ENCODE peak calls at places on chromosomes 5 and 9, in eight cellular contexts. One of them, this sample, is unnamed.

GRCh38 chr9:131407717-131408195 is 13.9 kb downstream of the PRRC2B start:
- DNase-seq in T-helper 1 cell: peak
- DNase-seq in activated CD8-positive, alpha-beta memory T cell treated with anti-CD3 and anti-CD28 coated beads, Interleukin-2, amount 10 ng/mL, durations not matched to agents 7 days and 5 days: peak
- DNase-seq in GM12865: no peak
- DNase-seq in glutamatergic neuron: no peak
- DNase-seq in nephron progenitor cell: no peak
- DNase-seq in GM03348: peak
- DNase-seq in AG08395: peak
- DNase-seq in this sample: no peak

GRCh38 chr9:36327903-36328302 is 69.7 kb upstream of the GNE start:
- DNase-seq in GM03348: peak
- DNase-seq in activated CD8-positive, alpha-beta memory T cell treated with anti-CD3 and anti-CD28 coated beads, Interleukin-2, amount 10 ng/mL, durations not matched to agents 7 days and 5 days: no peak
- DNase-seq in glutamatergic neuron: no peak
- DNase-seq in GM12865: no peak
- DNase-seq in nephron progenitor cell: no peak
- DNase-seq in AG08395: peak
- DNase-seq in T-helper 1 cell: no peak
- DNase-seq in this sample: no peak

GRCh38 chr5:107549567-107549966 is 121.2 kb downstream of the EFNA5 start:
- DNase-seq in nephron progenitor cell: no peak
- DNase-seq in activated CD8-positive, alpha-beta memory T cell treated with anti-CD3 and anti-CD28 coated beads, Interleukin-2, amount 10 ng/mL, durations not matched to agents 7 days and 5 days: no peak
- DNase-seq in glutamatergic neuron: no peak
- DNase-seq in GM03348: no peak
- DNase-seq in T-helper 1 cell: no peak
- DNase-seq in GM12865: no peak
- DNase-seq in AG08395: no peak
- DNase-seq in this sample: no peak

GRCh38 chr9:27368317-27368985 is 71.5 kb upstream of the EQTN start:
- DNase-seq in activated CD8-positive, alpha-beta memory T cell treated with anti-CD3 and anti-CD28 coated beads, Interleukin-2, amount 10 ng/mL, durations not matched to agents 7 days and 5 days: no peak
- DNase-seq in T-helper 1 cell: no peak
- DNase-seq in glutamatergic neuron: no peak
- DNase-seq in GM03348: peak
- DNase-seq in AG08395: peak
- DNase-seq in nephron progenitor cell: no peak
- DNase-seq in GM12865: no peak
- DNase-seq in this sample: no peak

GRCh38 chr5:150175536-150175935 is 9.0 kb downstream of the CDX1 start:
- DNase-seq in T-helper 1 cell: no peak
- DNase-seq in AG08395: peak
- DNase-seq in activated CD8-positive, alpha-beta memory T cell treated with anti-CD3 and anti-CD28 coated beads, Interleukin-2, amount 10 ng/mL, durations not matched to agents 7 days and 5 days: no peak
- DNase-seq in nephron progenitor cell: peak
- DNase-seq in GM03348: peak
- DNase-seq in GM12865: peak
- DNase-seq in glutamatergic neuron: no peak
- DNase-seq in this sample: no peak

GRCh38 chr5:127313847-127314473 is 23.4 kb downstream of the MEGF10 start:
- DNase-seq in AG08395: peak
- DNase-seq in GM03348: peak
- DNase-seq in activated CD8-positive, alpha-beta memory T cell treated with anti-CD3 and anti-CD28 coated beads, Interleukin-2, amount 10 ng/mL, durations not matched to agents 7 days and 5 days: peak
- DNase-seq in GM12865: peak
- DNase-seq in glutamatergic neuron: peak
- DNase-seq in T-helper 1 cell: peak
- DNase-seq in nephron progenitor cell: peak
- DNase-seq in this sample: peak

GRCh38 chr9:136688274-136689107 is 1.2 kb upstream of the AGPAT2 start:
- DNase-seq in T-helper 1 cell: no peak
- DNase-seq in AG08395: no peak
- DNase-seq in nephron progenitor cell: no peak
- DNase-seq in GM12865: peak
- DNase-seq in activated CD8-positive, alpha-beta memory T cell treated with anti-CD3 and anti-CD28 coated beads, Interleukin-2, amount 10 ng/mL, durations not matched to agents 7 days and 5 days: no peak
- DNase-seq in GM03348: no peak
- DNase-seq in glutamatergic neuron: peak
- DNase-seq in this sample: no peak

GRCh38 chr9:131661954-131662621 is 77.8 kb downstream of the RAPGEF1 start:
- DNase-seq in activated CD8-positive, alpha-beta memory T cell treated with anti-CD3 and anti-CD28 coated beads, Interleukin-2, amount 10 ng/mL, durations not matched to agents 7 days and 5 days: peak
- DNase-seq in GM12865: peak
- DNase-seq in GM03348: no peak
- DNase-seq in glutamatergic neuron: no peak
- DNase-seq in nephron progenitor cell: no peak
- DNase-seq in T-helper 1 cell: peak
- DNase-seq in AG08395: no peak
- DNase-seq in this sample: no peak

GRCh38 chr5:136979131-136979530 is 520.0 kb downstream of the SPOCK1 start:
- DNase-seq in glutamatergic neuron: no peak
- DNase-seq in T-helper 1 cell: no peak
- DNase-seq in AG08395: no peak
- DNase-seq in nephron progenitor cell: no peak
- DNase-seq in GM12865: no peak
- DNase-seq in GM03348: no peak
- DNase-seq in activated CD8-positive, alpha-beta memory T cell treated with anti-CD3 and anti-CD28 coated beads, Interleukin-2, amount 10 ng/mL, durations not matched to agents 7 days and 5 days: no peak
- DNase-seq in this sample: no peak

GRCh38 chr9:124008307-124008854 is 3.2 kb upstream of the LHX2 start:
- DNase-seq in GM03348: no peak
- DNase-seq in GM12865: no peak
- DNase-seq in nephron progenitor cell: peak
- DNase-seq in T-helper 1 cell: no peak
- DNase-seq in activated CD8-positive, alpha-beta memory T cell treated with anti-CD3 and anti-CD28 coated beads, Interleukin-2, amount 10 ng/mL, durations not matched to agents 7 days and 5 days: no peak
- DNase-seq in glutamatergic neuron: peak
- DNase-seq in AG08395: no peak
- DNase-seq in this sample: no peak

GRCh38 chr9:127263664-127264063 is 910 bp upstream of the GARNL3 start:
- DNase-seq in activated CD8-positive, alpha-beta memory T cell treated with anti-CD3 and anti-CD28 coated beads, Interleukin-2, amount 10 ng/mL, durations not matched to agents 7 days and 5 days: no peak
- DNase-seq in GM12865: no peak
- DNase-seq in GM03348: no peak
- DNase-seq in AG08395: no peak
- DNase-seq in glutamatergic neuron: no peak
- DNase-seq in T-helper 1 cell: no peak
- DNase-seq in nephron progenitor cell: no peak
- DNase-seq in this sample: no peak

GRCh38 chr9:93630806-93631411 is 54.5 kb downstream of the PHF2 start:
- DNase-seq in glutamatergic neuron: no peak
- DNase-seq in AG08395: no peak
- DNase-seq in GM12865: no peak
- DNase-seq in nephron progenitor cell: no peak
- DNase-seq in activated CD8-positive, alpha-beta memory T cell treated with anti-CD3 and anti-CD28 coated beads, Interleukin-2, amount 10 ng/mL, durations not matched to agents 7 days and 5 days: peak
- DNase-seq in GM03348: peak
- DNase-seq in T-helper 1 cell: no peak
- DNase-seq in this sample: no peak

GRCh38 chr9:34590376-34591090 is 1.0 kb upstream of the CNTFR start:
- DNase-seq in glutamatergic neuron: no peak
- DNase-seq in nephron progenitor cell: peak
- DNase-seq in AG08395: no peak
- DNase-seq in T-helper 1 cell: no peak
- DNase-seq in activated CD8-positive, alpha-beta memory T cell treated with anti-CD3 and anti-CD28 coated beads, Interleukin-2, amount 10 ng/mL, durations not matched to agents 7 days and 5 days: no peak
- DNase-seq in GM03348: peak
- DNase-seq in GM12865: no peak
- DNase-seq in this sample: peak

GRCh38 chr9:71269859-71270258 is 148.4 kb upstream of the TRPM3 start:
- DNase-seq in T-helper 1 cell: no peak
- DNase-seq in AG08395: no peak
- DNase-seq in activated CD8-positive, alpha-beta memory T cell treated with anti-CD3 and anti-CD28 coated beads, Interleukin-2, amount 10 ng/mL, durations not matched to agents 7 days and 5 days: no peak
- DNase-seq in nephron progenitor cell: no peak
- DNase-seq in GM03348: no peak
- DNase-seq in GM12865: no peak
- DNase-seq in glutamatergic neuron: no peak
- DNase-seq in this sample: no peak

GRCh38 chr9:113509463-113509862 is 45.9 kb downstream of the RGS3 start:
- DNase-seq in activated CD8-positive, alpha-beta memory T cell treated with anti-CD3 and anti-CD28 coated beads, Interleukin-2, amount 10 ng/mL, durations not matched to agents 7 days and 5 days: no peak
- DNase-seq in T-helper 1 cell: no peak
- DNase-seq in GM12865: no peak
- DNase-seq in GM03348: peak
- DNase-seq in glutamatergic neuron: no peak
- DNase-seq in nephron progenitor cell: no peak
- DNase-seq in AG08395: peak
- DNase-seq in this sample: no peak

GRCh38 chr9:134693641-134694367 is 52.2 kb downstream of the COL5A1 start:
- DNase-seq in glutamatergic neuron: peak
- DNase-seq in activated CD8-positive, alpha-beta memory T cell treated with anti-CD3 and anti-CD28 coated beads, Interleukin-2, amount 10 ng/mL, durations not matched to agents 7 days and 5 days: no peak
- DNase-seq in GM12865: no peak
- DNase-seq in GM03348: no peak
- DNase-seq in nephron progenitor cell: no peak
- DNase-seq in T-helper 1 cell: no peak
- DNase-seq in AG08395: no peak
- DNase-seq in this sample: no peak

GRCh38 chr9:34558341-34558740 is 31.2 kb downstream of the CNTFR start:
- DNase-seq in AG08395: no peak
- DNase-seq in nephron progenitor cell: no peak
- DNase-seq in GM12865: no peak
- DNase-seq in glutamatergic neuron: no peak
- DNase-seq in GM03348: no peak
- DNase-seq in activated CD8-positive, alpha-beta memory T cell treated with anti-CD3 and anti-CD28 coated beads, Interleukin-2, amount 10 ng/mL, durations not matched to agents 7 days and 5 days: no peak
- DNase-seq in T-helper 1 cell: no peak
- DNase-seq in this sample: no peak

GRCh38 chr5:175378444-175379028 is 65.4 kb downstream of the DRD1 start:
- DNase-seq in nephron progenitor cell: peak
- DNase-seq in glutamatergic neuron: no peak
- DNase-seq in T-helper 1 cell: no peak
- DNase-seq in AG08395: peak
- DNase-seq in GM12865: no peak
- DNase-seq in GM03348: no peak
- DNase-seq in activated CD8-positive, alpha-beta memory T cell treated with anti-CD3 and anti-CD28 coated beads, Interleukin-2, amount 10 ng/mL, durations not matched to agents 7 days and 5 days: no peak
- DNase-seq in this sample: no peak

GRCh38 chr9:122056484-122056883 is 36.6 kb downstream of the TTLL11 start:
- DNase-seq in GM12865: no peak
- DNase-seq in glutamatergic neuron: no peak
- DNase-seq in T-helper 1 cell: no peak
- DNase-seq in activated CD8-positive, alpha-beta memory T cell treated with anti-CD3 and anti-CD28 coated beads, Interleukin-2, amount 10 ng/mL, durations not matched to agents 7 days and 5 days: no peak
- DNase-seq in nephron progenitor cell: peak
- DNase-seq in AG08395: no peak
- DNase-seq in GM03348: no peak
- DNase-seq in this sample: no peak

GRCh38 chr5:4207456-4207855 is 611.8 kb downstream of the IRX1 start:
- DNase-seq in T-helper 1 cell: no peak
- DNase-seq in AG08395: no peak
- DNase-seq in GM03348: no peak
- DNase-seq in glutamatergic neuron: no peak
- DNase-seq in nephron progenitor cell: no peak
- DNase-seq in GM12865: no peak
- DNase-seq in activated CD8-positive, alpha-beta memory T cell treated with anti-CD3 and anti-CD28 coated beads, Interleukin-2, amount 10 ng/mL, durations not matched to agents 7 days and 5 days: no peak
- DNase-seq in this sample: no peak

GRCh38 chr5:14081791-14082190 is 61.4 kb upstream of the TRIO start:
- DNase-seq in T-helper 1 cell: no peak
- DNase-seq in nephron progenitor cell: no peak
- DNase-seq in glutamatergic neuron: no peak
- DNase-seq in activated CD8-positive, alpha-beta memory T cell treated with anti-CD3 and anti-CD28 coated beads, Interleukin-2, amount 10 ng/mL, durations not matched to agents 7 days and 5 days: no peak
- DNase-seq in GM03348: peak
- DNase-seq in AG08395: no peak
- DNase-seq in GM12865: no peak
- DNase-seq in this sample: no peak

GRCh38 chr5:177458912-177459350 is 12.3 kb downstream of the PRR7 start:
- DNase-seq in T-helper 1 cell: no peak
- DNase-seq in nephron progenitor cell: peak
- DNase-seq in activated CD8-positive, alpha-beta memory T cell treated with anti-CD3 and anti-CD28 coated beads, Interleukin-2, amount 10 ng/mL, durations not matched to agents 7 days and 5 days: no peak
- DNase-seq in glutamatergic neuron: peak
- DNase-seq in GM03348: no peak
- DNase-seq in GM12865: no peak
- DNase-seq in AG08395: no peak
- DNase-seq in this sample: no peak

GRCh38 chr5:142922223-142922952 is 152.2 kb downstream of the ARHGAP26 start:
- DNase-seq in AG08395: peak
- DNase-seq in T-helper 1 cell: peak
- DNase-seq in GM03348: peak
- DNase-seq in activated CD8-positive, alpha-beta memory T cell treated with anti-CD3 and anti-CD28 coated beads, Interleukin-2, amount 10 ng/mL, durations not matched to agents 7 days and 5 days: no peak
- DNase-seq in glutamatergic neuron: no peak
- DNase-seq in GM12865: peak
- DNase-seq in nephron progenitor cell: no peak
- DNase-seq in this sample: peak

GRCh38 chr9:121900163-121900562 is 192.9 kb downstream of the TTLL11 start:
- DNase-seq in glutamatergic neuron: no peak
- DNase-seq in activated CD8-positive, alpha-beta memory T cell treated with anti-CD3 and anti-CD28 coated beads, Interleukin-2, amount 10 ng/mL, durations not matched to agents 7 days and 5 days: no peak
- DNase-seq in GM12865: no peak
- DNase-seq in AG08395: no peak
- DNase-seq in GM03348: no peak
- DNase-seq in nephron progenitor cell: no peak
- DNase-seq in T-helper 1 cell: no peak
- DNase-seq in this sample: no peak

GRCh38 chr9:71620806-71621205 is 147.5 kb downstream of the CEMIP2 start:
- DNase-seq in GM03348: no peak
- DNase-seq in AG08395: no peak
- DNase-seq in nephron progenitor cell: no peak
- DNase-seq in activated CD8-positive, alpha-beta memory T cell treated with anti-CD3 and anti-CD28 coated beads, Interleukin-2, amount 10 ng/mL, durations not matched to agents 7 days and 5 days: no peak
- DNase-seq in T-helper 1 cell: no peak
- DNase-seq in glutamatergic neuron: no peak
- DNase-seq in GM12865: no peak
- DNase-seq in this sample: no peak

GRCh38 chr9:21991039-21991959 is 2.9 kb downstream of the CDKN2A start:
- DNase-seq in activated CD8-positive, alpha-beta memory T cell treated with anti-CD3 and anti-CD28 coated beads, Interleukin-2, amount 10 ng/mL, durations not matched to agents 7 days and 5 days: no peak
- DNase-seq in GM03348: no peak
- DNase-seq in AG08395: no peak
- DNase-seq in GM12865: no peak
- DNase-seq in nephron progenitor cell: no peak
- DNase-seq in T-helper 1 cell: no peak
- DNase-seq in glutamatergic neuron: no peak
- DNase-seq in this sample: no peak

GRCh38 chr9:93683331-93684134 is 107.1 kb downstream of the PHF2 start:
- DNase-seq in glutamatergic neuron: no peak
- DNase-seq in activated CD8-positive, alpha-beta memory T cell treated with anti-CD3 and anti-CD28 coated beads, Interleukin-2, amount 10 ng/mL, durations not matched to agents 7 days and 5 days: peak
- DNase-seq in nephron progenitor cell: no peak
- DNase-seq in T-helper 1 cell: no peak
- DNase-seq in GM03348: peak
- DNase-seq in GM12865: no peak
- DNase-seq in AG08395: no peak
- DNase-seq in this sample: no peak

GRCh38 chr5:178280631-178281030 is 48.0 kb upstream of the PHYKPL start:
- DNase-seq in AG08395: no peak
- DNase-seq in nephron progenitor cell: no peak
- DNase-seq in activated CD8-positive, alpha-beta memory T cell treated with anti-CD3 and anti-CD28 coated beads, Interleukin-2, amount 10 ng/mL, durations not matched to agents 7 days and 5 days: no peak
- DNase-seq in GM03348: no peak
- DNase-seq in glutamatergic neuron: no peak
- DNase-seq in T-helper 1 cell: no peak
- DNase-seq in GM12865: no peak
- DNase-seq in this sample: no peak

GRCh38 chr9:38227656-38228055 is 158.6 kb upstream of the SHB start:
- DNase-seq in glutamatergic neuron: no peak
- DNase-seq in nephron progenitor cell: no peak
- DNase-seq in GM03348: no peak
- DNase-seq in AG08395: no peak
- DNase-seq in T-helper 1 cell: peak
- DNase-seq in activated CD8-positive, alpha-beta memory T cell treated with anti-CD3 and anti-CD28 coated beads, Interleukin-2, amount 10 ng/mL, durations not matched to agents 7 days and 5 days: peak
- DNase-seq in GM12865: peak
- DNase-seq in this sample: no peak

GRCh38 chr5:135688385-135688784 is 109.6 kb upstream of the CXCL14 start:
- DNase-seq in GM03348: no peak
- DNase-seq in nephron progenitor cell: no peak
- DNase-seq in AG08395: no peak
- DNase-seq in activated CD8-positive, alpha-beta memory T cell treated with anti-CD3 and anti-CD28 coated beads, Interleukin-2, amount 10 ng/mL, durations not matched to agents 7 days and 5 days: no peak
- DNase-seq in T-helper 1 cell: no peak
- DNase-seq in GM12865: no peak
- DNase-seq in glutamatergic neuron: no peak
- DNase-seq in this sample: no peak

GRCh38 chr5:151039665-151040064 is 19.3 kb downstream of the GPX3 start:
- DNase-seq in AG08395: no peak
- DNase-seq in T-helper 1 cell: no peak
- DNase-seq in GM03348: no peak
- DNase-seq in nephron progenitor cell: no peak
- DNase-seq in GM12865: no peak
- DNase-seq in activated CD8-positive, alpha-beta memory T cell treated with anti-CD3 and anti-CD28 coated beads, Interleukin-2, amount 10 ng/mL, durations not matched to agents 7 days and 5 days: no peak
- DNase-seq in glutamatergic neuron: no peak
- DNase-seq in this sample: no peak

GRCh38 chr5:4765411-4765810 is 374.7 kb upstream of the ADAMTS16 start:
- DNase-seq in GM12865: no peak
- DNase-seq in T-helper 1 cell: no peak
- DNase-seq in GM03348: no peak
- DNase-seq in glutamatergic neuron: no peak
- DNase-seq in AG08395: no peak
- DNase-seq in activated CD8-positive, alpha-beta memory T cell treated with anti-CD3 and anti-CD28 coated beads, Interleukin-2, amount 10 ng/mL, durations not matched to agents 7 days and 5 days: no peak
- DNase-seq in nephron progenitor cell: no peak
- DNase-seq in this sample: no peak

GRCh38 chr9:133401588-133401987 is 16.2 kb downstream of the REXO4 start:
- DNase-seq in activated CD8-positive, alpha-beta memory T cell treated with anti-CD3 and anti-CD28 coated beads, Interleukin-2, amount 10 ng/mL, durations not matched to agents 7 days and 5 days: no peak
- DNase-seq in nephron progenitor cell: no peak
- DNase-seq in GM12865: no peak
- DNase-seq in AG08395: no peak
- DNase-seq in GM03348: no peak
- DNase-seq in glutamatergic neuron: no peak
- DNase-seq in T-helper 1 cell: no peak
- DNase-seq in this sample: no peak

GRCh38 chr5:68110264-68110663 is 105.3 kb upstream of the PIK3R1 start:
- DNase-seq in GM03348: no peak
- DNase-seq in GM12865: no peak
- DNase-seq in nephron progenitor cell: no peak
- DNase-seq in glutamatergic neuron: no peak
- DNase-seq in T-helper 1 cell: no peak
- DNase-seq in AG08395: no peak
- DNase-seq in activated CD8-positive, alpha-beta memory T cell treated with anti-CD3 and anti-CD28 coated beads, Interleukin-2, amount 10 ng/mL, durations not matched to agents 7 days and 5 days: no peak
- DNase-seq in this sample: no peak